ENCODE peak calls at places on chromosomes 7 and 10, in seven cellular contexts. X, O, E, M, T, V and R are unnamed samples.

GRCh38 chr7:114539575-114539974 is 125.0 kb downstream of the FOXP2 start:
- DNase-seq in X (peak), O (no peak), E (no peak), M (peak), T (no peak), V (no peak), R (no peak)

GRCh38 chr7:25677595-25677994 is 449.3 kb upstream of the NPVF start:
- DNase-seq in X (no peak), O (no peak), E (no peak), M (no peak), T (no peak), V (no peak), R (no peak)

GRCh38 chr7:2478387-2478760 is 2.2 kb upstream of the GRIFIN start:
- DNase-seq in X (peak), O (no peak), E (peak), M (no peak), T (peak), V (peak), R (no peak)

GRCh38 chr10:25061711-25062455 is 45.5 kb downstream of the THNSL1 start:
- DNase-seq in X (no peak), O (no peak), E (no peak), M (no peak), T (no peak), V (no peak), R (no peak)

GRCh38 chr7:36408589-36408988 is 18.9 kb downstream of the ANLN start:
- DNase-seq in X (no peak), O (no peak), E (no peak), M (peak), T (no peak), V (no peak), R (no peak)

GRCh38 chr7:36019966-36020365 is 133.1 kb upstream of the EEPD1 start:
- DNase-seq in X (no peak), O (no peak), E (no peak), M (no peak), T (no peak), V (no peak), R (peak)

GRCh38 chr10:15805395-15806058 is 54.8 kb downstream of the MINDY3 start:
- DNase-seq in X (no peak), O (no peak), E (no peak), M (no peak), T (no peak), V (no peak), R (no peak)

GRCh38 chr7:93043393-93043985 is 74.3 kb downstream of the SAMD9 start:
- DNase-seq in X (no peak), O (no peak), E (no peak), M (peak), T (no peak), V (no peak), R (no peak)

GRCh38 chr10:70430489-70431445 is 10.7 kb downstream of the NODAL start:
- DNase-seq in X (peak), O (no peak), E (no peak), M (no peak), T (peak), V (peak), R (no peak)

GRCh38 chr7:51592822-51593221 is 276.2 kb upstream of the COBL start:
- DNase-seq in X (no peak), O (no peak), E (no peak), M (no peak), T (no peak), V (no peak), R (no peak)

GRCh38 chr10:21510218-21511070 is 15.0 kb downstream of the SKIDA1 start:
- DNase-seq in X (no peak), O (no peak), E (no peak), M (no peak), T (no peak), V (no peak), R (no peak)
- H3K4me3 ChIP-seq in X (peak), O (no peak), E (no peak), M (no peak), T (peak), V (no peak), R (peak)

GRCh38 chr10:95513941-95514392 is 47.2 kb downstream of the SORBS1 start:
- DNase-seq in X (no peak), O (no peak), E (no peak), M (peak), T (peak), V (no peak), R (no peak)
- TF ChIP-seq POLR2AphosphoS5 in X (no peak), O (no peak), E (no peak), M (no peak), T (peak), V (no peak), R (peak)

DNA sequence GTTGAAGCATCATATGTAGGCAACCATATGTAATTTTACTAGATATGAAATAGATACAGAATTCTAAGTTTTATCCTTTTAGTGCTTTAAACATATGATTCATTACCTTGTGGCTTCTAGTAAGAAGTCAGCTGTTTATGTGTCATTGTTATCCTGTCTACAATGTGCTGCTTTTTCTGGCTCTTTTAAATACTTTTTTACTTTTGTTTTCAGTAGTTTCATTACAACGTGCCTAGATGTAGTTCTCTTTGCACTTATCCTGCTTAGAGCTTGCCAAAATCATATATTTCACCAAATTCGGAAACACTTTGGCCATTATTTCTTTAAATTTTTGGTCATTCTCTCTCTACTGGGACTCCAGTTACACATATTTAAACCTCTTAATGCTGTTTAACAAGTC is 26.4 kb downstream of the YAE1 start:
- DNase-seq in X (no peak), O (no peak), E (no peak), M (peak), T (no peak), V (no peak), R (no peak)
- H3K4me3 ChIP-seq in X (no peak), O (no peak), E (no peak), M (no peak), T (no peak), V (no peak), R (no peak)

GRCh38 chr7:136940122-136940521 is 71.7 kb downstream of the CHRM2 start:
- DNase-seq in X (no peak), O (no peak), E (no peak), M (no peak), T (no peak), V (no peak), R (no peak)

GRCh38 chr7:136938476-136938875 is 70.0 kb downstream of the CHRM2 start:
- DNase-seq in X (no peak), O (no peak), E (no peak), M (no peak), T (no peak), V (no peak), R (no peak)

GRCh38 chr7:136940917-136941316 is 72.5 kb downstream of the CHRM2 start:
- DNase-seq in X (no peak), O (no peak), E (no peak), M (no peak), T (no peak), V (no peak), R (no peak)

GRCh38 chr7:136941815-136942214 is 73.4 kb downstream of the CHRM2 start:
- DNase-seq in X (no peak), O (no peak), E (no peak), M (no peak), T (no peak), V (no peak), R (no peak)

DNA sequence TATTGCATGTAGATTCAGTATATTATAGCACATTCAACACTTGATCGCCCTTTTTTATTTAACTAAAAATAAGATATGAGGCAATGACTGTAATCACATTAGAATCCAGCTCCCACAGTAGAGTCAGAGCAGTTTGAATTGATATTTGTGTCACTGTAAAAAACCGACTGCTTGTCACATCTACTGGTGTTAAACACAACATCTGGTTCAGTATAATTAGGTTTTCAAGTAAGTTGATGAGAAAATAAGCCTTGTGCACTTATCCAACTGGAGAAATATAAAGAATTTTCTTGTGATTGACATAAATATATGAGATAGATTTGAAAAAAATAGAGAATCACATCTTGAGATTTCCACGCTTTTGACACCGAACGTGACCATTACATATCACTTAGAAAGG is 69.0 kb downstream of the CHRM2 start:
- DNase-seq in X (no peak), O (no peak), E (no peak), M (no peak), T (no peak), V (no peak), R (no peak)
- TF ChIP-seq POLR2AphosphoS5 in X (no peak), O (no peak), E (no peak), M (no peak), T (no peak), V (no peak), R (no peak)

GRCh38 chr7:101237206-101238067 is at the start of gene CLDN15:
- DNase-seq in X (peak), O (no peak), E (no peak), M (peak), T (no peak), V (no peak), R (no peak)
- H3K4me3 ChIP-seq in X (peak), O (no peak), E (no peak), M (no peak), T (no peak), V (no peak), R (peak)

GRCh38 chr10:58268454-58268945 is 462 bp upstream of the CISD1 start:
- DNase-seq in X (no peak), O (no peak), E (no peak), M (no peak), T (no peak), V (no peak), R (no peak)

GRCh38 chr10:58266003-58266825 is 1.5 kb downstream of the IPMK start:
- DNase-seq in X (no peak), O (peak), E (peak), M (peak), T (no peak), V (no peak), R (no peak)

GRCh38 chr10:58268946-58269831 is at the start of gene CISD1:
- DNase-seq in X (peak), O (peak), E (peak), M (peak), T (peak), V (peak), R (peak)

GRCh38 chr10:58266826-58267712 is 625 bp downstream of the IPMK start:
- DNase-seq in X (peak), O (peak), E (peak), M (peak), T (peak), V (peak), R (peak)

DNA sequence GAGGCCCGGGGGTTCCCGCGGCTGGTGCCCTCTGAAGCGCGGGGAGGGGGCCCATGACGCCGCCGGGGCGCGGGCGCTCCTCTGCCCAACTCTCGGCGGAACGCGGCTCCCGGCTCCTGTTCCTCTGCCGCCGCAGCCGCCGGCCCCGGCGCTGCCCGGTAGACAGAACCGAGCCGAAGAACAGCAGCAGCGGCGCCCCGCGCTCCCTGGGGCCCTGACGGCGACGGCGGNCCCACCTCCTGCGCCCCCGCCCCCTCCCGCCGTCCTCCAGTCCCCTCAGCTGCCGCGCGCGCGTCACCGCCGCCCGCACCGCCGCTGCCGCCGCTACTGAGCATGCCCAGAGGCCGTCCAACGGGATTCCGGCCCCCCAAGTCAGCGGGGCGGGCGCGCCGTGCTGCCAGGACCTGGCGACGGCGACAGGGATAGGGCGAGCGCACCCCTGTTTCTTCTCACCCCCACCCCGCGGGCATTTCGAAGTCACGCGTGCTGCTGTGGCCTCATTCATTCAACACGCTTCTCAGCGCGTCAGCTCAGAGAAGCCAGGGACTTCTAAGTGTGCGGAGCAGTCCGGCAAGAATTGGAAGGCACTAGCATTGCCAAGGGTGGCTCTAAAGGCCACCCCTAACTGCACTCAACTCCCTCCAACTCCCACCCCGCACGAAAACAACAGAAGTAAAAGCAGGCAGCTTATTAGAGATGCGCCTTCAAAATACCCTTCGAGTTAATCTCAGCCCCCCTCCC is at the start of gene IPMK:
- DNase-seq in X (peak), O (peak), E (peak), M (peak), T (peak), V (peak), R (peak)
- TF ChIP-seq POLR2AphosphoS5 in X (peak), O (peak), E (no peak), M (no peak), T (peak), V (peak), R (no peak)

GRCh38 chr10:98292976-98293375 is 25.0 kb upstream of the LOXL4 start:
- DNase-seq in X (no peak), O (no peak), E (no peak), M (no peak), T (no peak), V (no peak), R (no peak)

GRCh38 chr10:98294270-98294627 is 26.3 kb upstream of the LOXL4 start:
- DNase-seq in X (no peak), O (no peak), E (no peak), M (no peak), T (no peak), V (no peak), R (no peak)

GRCh38 chr10:98295907-98296306 is 27.9 kb upstream of the LOXL4 start:
- DNase-seq in X (no peak), O (no peak), E (no peak), M (no peak), T (no peak), V (no peak), R (no peak)

GRCh38 chr10:98295401-98295811 is 27.4 kb upstream of the LOXL4 start:
- DNase-seq in X (no peak), O (no peak), E (no peak), M (no peak), T (no peak), V (no peak), R (no peak)

GRCh38 chr10:98293550-98294269 is 25.7 kb upstream of the LOXL4 start:
- DNase-seq in X (no peak), O (no peak), E (no peak), M (no peak), T (no peak), V (no peak), R (no peak)
- H3K4me3 ChIP-seq in X (no peak), O (no peak), E (no peak), M (no peak), T (no peak), V (no peak), R (no peak)

GRCh38 chr7:131027287-131027773 is 293.3 kb upstream of the KLF14 start:
- DNase-seq in X (no peak), O (no peak), E (peak), M (no peak), T (no peak), V (peak), R (no peak)
- TF ChIP-seq POLR2AphosphoS5 in X (peak), O (no peak), E (peak), M (no peak), T (no peak), V (peak), R (no peak)

GRCh38 chr7:33937871-33938270 is 32.5 kb downstream of the BMPER start:
- DNase-seq in X (no peak), O (no peak), E (no peak), M (no peak), T (no peak), V (no peak), R (peak)

GRCh38 chr7:33928986-33929385 is 23.6 kb downstream of the BMPER start:
- DNase-seq in X (no peak), O (no peak), E (no peak), M (no peak), T (no peak), V (no peak), R (no peak)

GRCh38 chr7:33933611-33934281 is 28.4 kb downstream of the BMPER start:
- DNase-seq in X (no peak), O (peak), E (no peak), M (no peak), T (no peak), V (no peak), R (no peak)

GRCh38 chr7:33932221-33932620 is 26.9 kb downstream of the BMPER start:
- DNase-seq in X (no peak), O (no peak), E (no peak), M (peak), T (no peak), V (no peak), R (no peak)

GRCh38 chr7:33932832-33933468 is 27.6 kb downstream of the BMPER start:
- DNase-seq in X (peak), O (peak), E (peak), M (peak), T (peak), V (peak), R (peak)
- H3K4me3 ChIP-seq in X (no peak), O (no peak), E (no peak), M (peak), T (no peak), V (no peak), R (no peak)